ENCODE peak calls at places on chromosomes 7 and 10, in four cellular contexts. One of them, this sample, is unnamed.

GRCh38 chr10:100520811-100521210 is 1.1 kb upstream of the SEC31B start:
- DNase-seq in anterior cingulate cortex: no peak
- DNase-seq in right cardiac atrium: no peak
- DNase-seq in cardiac fibroblast: peak
- DNase-seq in this sample: no peak

GRCh38 chr7:106535234-106536026 is 125.5 kb downstream of the CCDC71L start:
- DNase-seq in cardiac fibroblast: no peak
- DNase-seq in right cardiac atrium: no peak
- DNase-seq in anterior cingulate cortex: no peak
- DNase-seq in this sample: peak

GRCh38 chr10:122044045-122044661 is 55.2 kb downstream of the TACC2 start:
- DNase-seq in right cardiac atrium: no peak
- DNase-seq in cardiac fibroblast: peak
- DNase-seq in anterior cingulate cortex: no peak
- DNase-seq in this sample: peak

GRCh38 chr10:80532571-80532970 is 5.1 kb upstream of the SH2D4B start:
- DNase-seq in right cardiac atrium: no peak
- DNase-seq in anterior cingulate cortex: no peak
- DNase-seq in cardiac fibroblast: no peak
- DNase-seq in this sample: no peak

GRCh38 chr10:11397980-11398580 is 213.4 kb downstream of the USP6NL start:
- DNase-seq in cardiac fibroblast: peak
- DNase-seq in anterior cingulate cortex: peak
- DNase-seq in right cardiac atrium: no peak
- DNase-seq in this sample: peak

GRCh38 chr7:158017226-158018060 is 570.2 kb downstream of the PTPRN2 start:
- DNase-seq in anterior cingulate cortex: no peak
- DNase-seq in right cardiac atrium: no peak
- DNase-seq in cardiac fibroblast: no peak
- DNase-seq in this sample: no peak

GRCh38 chr10:71963756-71964668 is at the start of gene CHST3:
- DNase-seq in cardiac fibroblast: peak
- DNase-seq in anterior cingulate cortex: peak
- DNase-seq in right cardiac atrium: peak
- DNase-seq in this sample: peak

GRCh38 chr7:79531905-79532304 is 78.4 kb upstream of the MAGI2 start:
- DNase-seq in anterior cingulate cortex: no peak
- DNase-seq in right cardiac atrium: no peak
- DNase-seq in cardiac fibroblast: no peak
- DNase-seq in this sample: peak

GRCh38 chr10:13942030-13942429 is 355.3 kb downstream of the PRPF18 start:
- DNase-seq in anterior cingulate cortex: no peak
- DNase-seq in right cardiac atrium: no peak
- DNase-seq in cardiac fibroblast: no peak
- DNase-seq in this sample: no peak